ENCODE peak calls at places on chromosomes 11 and 22, in six cellular contexts. I, U, Q, M, L and C are unnamed samples.

GRCh38 chr11:100821198-100821597 is 134.1 kb downstream of the ARHGAP42 start:
- DNase-seq in L (no peak), M (no peak), I (no peak), Q (peak), U (no peak), C (no peak)

GRCh38 chr11:82775736-82776346 is 42.2 kb upstream of the FAM181B start:
- DNase-seq in U (no peak), Q (peak), L (peak), M (no peak), I (peak), C (no peak)

GRCh38 chr11:13310443-13310842 is 32.9 kb downstream of the BMAL1 start:
- DNase-seq in U (no peak), L (no peak), Q (no peak), M (no peak), I (no peak), C (no peak)

GRCh38 chr11:2902784-2903671 is 17.5 kb upstream of the CDKN1C start:
- DNase-seq in M (no peak), I (no peak), U (peak), L (no peak), Q (peak), C (no peak)

GRCh38 chr22:46275455-46276129 is 7.8 kb downstream of the TTC38 start:
- DNase-seq in U (no peak), L (peak), M (no peak), I (no peak), Q (no peak), C (no peak)

GRCh38 chr11:86288776-86289507 is 13.1 kb upstream of the HIKESHI start:
- DNase-seq in U (no peak), Q (no peak), L (no peak), I (no peak), M (no peak), C (no peak)

GRCh38 chr11:106012744-106013143 is 9.3 kb downstream of the MSANTD4 start:
- DNase-seq in M (no peak), I (no peak), U (no peak), L (no peak), Q (no peak), C (no peak)

GRCh38 chr11:6388747-6389146 is 1.5 kb upstream of the SMPD1 start:
- DNase-seq in U (no peak), I (no peak), Q (no peak), L (no peak), M (no peak), C (no peak)

GRCh38 chr11:1043563-1044096 is 7.1 kb upstream of the MUC6 start:
- DNase-seq in M (no peak), L (no peak), I (no peak), Q (no peak), U (no peak), C (no peak)

GRCh38 chr11:74647404-74647803 is 55.0 kb downstream of the POLD3 start:
- DNase-seq in U (no peak), L (no peak), Q (no peak), M (no peak), I (no peak), C (no peak)

GRCh38 chr11:119671048-119671447 is 58.0 kb downstream of the NECTIN1 start:
- DNase-seq in L (no peak), U (no peak), I (peak), M (no peak), Q (no peak), C (no peak)

GRCh38 chr11:117823294-117823940 is 1.1 kb downstream of the FXYD2 start:
- DNase-seq in U (peak), Q (no peak), L (no peak), M (no peak), I (no peak), C (no peak)

GRCh38 chr11:121895919-121896318 is 220.1 kb downstream of the BLID start:
- DNase-seq in L (no peak), U (no peak), Q (no peak), M (no peak), I (no peak), C (no peak)

GRCh38 chr11:73141309-73142127 is 600 bp downstream of the FCHSD2 start:
- DNase-seq in M (peak), L (peak), U (peak), Q (peak), I (peak), C (no peak)

GRCh38 chr11:114166897-114167323 is 107.4 kb downstream of the ZBTB16 start:
- DNase-seq in M (peak), I (no peak), L (no peak), U (no peak), Q (no peak), C (peak)

GRCh38 chr11:33664829-33665228 is 35.8 kb downstream of the C11orf91 start:
- DNase-seq in Q (no peak), L (no peak), M (no peak), U (no peak), I (no peak), C (no peak)

GRCh38 chr11:2210366-2211112 is 38.9 kb upstream of the TH start:
- DNase-seq in Q (no peak), L (no peak), M (no peak), U (peak), I (no peak), C (no peak)

GRCh38 chr11:125110996-125111340 is 458 bp downstream of the TMEM218 start:
- DNase-seq in L (peak), U (no peak), M (no peak), Q (peak), I (peak), C (no peak)

GRCh38 chr11:129987950-129988349 is 14.7 kb downstream of the PRDM10 start:
- DNase-seq in I (no peak), L (no peak), M (no peak), U (no peak), Q (no peak), C (no peak)

GRCh38 chr11:129115652-129116585 is 76.2 kb downstream of the ARHGAP32 start:
- DNase-seq in I (no peak), Q (no peak), U (no peak), L (no peak), M (no peak), C (no peak)

GRCh38 chr11:111602865-111603632 is 800 bp downstream of the SIK2 start:
- DNase-seq in Q (peak), L (peak), M (peak), I (peak), U (no peak), C (no peak)

GRCh38 chr11:70587095-70587389 is 188.7 kb downstream of the CTTN start:
- DNase-seq in Q (no peak), M (no peak), I (no peak), L (no peak), U (peak), C (no peak)

GRCh38 chr22:20206709-20207215 is 55.9 kb upstream of the CCDC188 start:
- DNase-seq in U (no peak), I (no peak), L (peak), Q (no peak), M (no peak), C (no peak)

GRCh38 chr22:40674274-40674673 is 5.0 kb upstream of the MCHR1 start:
- DNase-seq in L (no peak), U (no peak), Q (no peak), M (no peak), I (no peak), C (no peak)

GRCh38 chr22:45864959-45865496 is 111.9 kb downstream of the WNT7B start:
- DNase-seq in Q (no peak), M (no peak), U (no peak), L (no peak), I (no peak), C (no peak)

GRCh38 chr11:35246725-35247124 is 107.8 kb downstream of the CD44 start:
- DNase-seq in U (no peak), L (no peak), M (no peak), I (no peak), Q (no peak), C (no peak)
- TF ChIP-seq POLR2AphosphoS5 in U (no peak), L (no peak), M (no peak), I (no peak), Q (no peak), C (no peak)

GRCh38 chr11:62665630-62666258 is 632 bp downstream of the CSKMT start:
- DNase-seq in I (peak), L (peak), U (peak), M (peak), Q (peak), C (no peak)
- TF ChIP-seq POLR2AphosphoS5 in I (peak), L (peak), U (no peak), M (no peak), Q (no peak), C (no peak)

GRCh38 chr11:116148056-116148455 is 624.7 kb downstream of the BUD13 start:
- DNase-seq in Q (peak), M (no peak), L (no peak), I (no peak), U (no peak), C (no peak)

GRCh38 chr11:116144387-116144958 is 628.3 kb downstream of the BUD13 start:
- DNase-seq in I (no peak), U (no peak), Q (peak), L (no peak), M (no peak), C (no peak)

GRCh38 chr11:116148645-116149044 is 624.1 kb downstream of the BUD13 start:
- DNase-seq in Q (no peak), U (no peak), M (no peak), I (no peak), L (no peak), C (no peak)

GRCh38 chr11:116145187-116145865 is 627.5 kb downstream of the BUD13 start:
- DNase-seq in Q (peak), U (no peak), I (no peak), L (no peak), M (no peak), C (no peak)
- TF ChIP-seq POLR2AphosphoS5 in Q (no peak), U (no peak), I (no peak), L (no peak), M (no peak), C (no peak)

DNA sequence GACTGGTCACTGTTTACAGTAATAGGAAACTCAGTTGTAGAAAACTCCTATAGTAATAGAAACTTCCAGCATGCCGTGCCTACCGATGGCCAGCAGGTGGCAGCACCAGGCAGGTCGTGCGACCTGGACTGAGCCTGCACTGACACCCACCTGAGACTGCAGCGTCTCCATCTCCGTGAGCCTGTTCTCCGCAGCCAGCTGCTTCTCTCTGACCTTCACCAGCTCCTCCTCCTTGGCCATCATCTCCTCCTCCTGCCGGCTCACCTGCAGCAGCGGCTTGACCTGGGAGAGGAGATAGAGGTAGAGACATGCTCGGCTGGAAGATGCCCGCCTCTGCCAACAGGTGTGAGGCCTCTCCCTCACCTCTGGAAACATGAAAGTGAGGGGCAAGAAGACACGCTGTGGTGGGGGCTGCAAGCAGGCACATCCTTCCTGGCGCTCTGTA is 48.5 kb downstream of the APOL1 start:
- DNase-seq in I (peak), L (peak), M (peak), Q (peak), U (peak), C (no peak)
- TF ChIP-seq POLR2AphosphoS5 in I (no peak), L (no peak), M (peak), Q (no peak), U (peak), C (no peak)

DNA sequence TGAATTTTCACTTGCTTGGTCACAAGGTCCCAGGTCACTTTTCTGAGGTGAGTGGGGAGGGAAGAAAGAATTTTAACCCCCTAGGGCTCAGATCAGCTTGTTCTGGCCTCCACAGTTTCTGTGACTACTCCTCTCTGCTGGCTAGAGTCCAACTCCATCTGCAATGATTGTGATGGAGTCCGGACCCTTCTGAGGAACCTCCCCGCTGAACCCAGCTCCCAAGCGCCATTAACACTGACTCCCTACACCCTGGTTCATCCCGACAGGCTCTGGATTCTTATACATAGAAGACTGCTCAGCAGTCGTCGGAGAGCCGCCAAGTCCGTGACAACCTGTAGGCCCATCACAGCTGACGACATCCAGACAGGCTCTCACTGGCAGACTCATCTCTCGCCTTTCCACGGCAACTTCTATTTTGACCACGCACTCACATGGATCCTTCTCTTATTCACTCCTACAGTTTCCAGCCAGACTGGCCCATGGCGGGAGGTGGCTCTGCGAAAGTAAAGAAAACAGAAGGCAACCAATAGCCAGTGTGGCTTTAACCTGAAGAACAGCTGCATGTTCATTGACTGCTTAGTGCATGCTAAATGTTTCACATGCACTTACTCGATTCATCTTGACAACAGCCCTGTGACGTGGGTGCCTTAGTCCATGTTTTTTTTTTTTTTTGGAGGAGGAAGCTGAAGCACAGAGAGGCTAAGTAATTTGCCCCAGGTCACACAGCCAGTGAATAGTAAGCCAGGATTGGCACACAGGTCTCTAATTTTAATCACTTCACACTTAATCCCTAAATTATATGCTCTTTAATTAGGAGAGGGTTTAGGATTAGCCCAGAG is 68.0 kb upstream of the PRDM11 start:
- DNase-seq in Q (no peak), M (no peak), L (no peak), U (no peak), I (peak), C (no peak)
- TF ChIP-seq POLR2AphosphoS5 in Q (no peak), M (no peak), L (no peak), U (no peak), I (no peak), C (no peak)

GRCh38 chr11:134050541-134051383 is 18.1 kb upstream of the JAM3 start:
- DNase-seq in L (peak), M (peak), I (peak), Q (peak), U (peak), C (no peak)
- TF ChIP-seq POLR2AphosphoS5 in L (no peak), M (peak), I (no peak), Q (no peak), U (no peak), C (no peak)

GRCh38 chr22:38238519-38239051 is 34.2 kb downstream of the TMEM184B start:
- DNase-seq in Q (no peak), M (no peak), L (no peak), U (no peak), I (no peak), C (no peak)
- TF ChIP-seq POLR2AphosphoS5 in Q (no peak), M (no peak), L (no peak), U (no peak), I (no peak), C (no peak)

DNA sequence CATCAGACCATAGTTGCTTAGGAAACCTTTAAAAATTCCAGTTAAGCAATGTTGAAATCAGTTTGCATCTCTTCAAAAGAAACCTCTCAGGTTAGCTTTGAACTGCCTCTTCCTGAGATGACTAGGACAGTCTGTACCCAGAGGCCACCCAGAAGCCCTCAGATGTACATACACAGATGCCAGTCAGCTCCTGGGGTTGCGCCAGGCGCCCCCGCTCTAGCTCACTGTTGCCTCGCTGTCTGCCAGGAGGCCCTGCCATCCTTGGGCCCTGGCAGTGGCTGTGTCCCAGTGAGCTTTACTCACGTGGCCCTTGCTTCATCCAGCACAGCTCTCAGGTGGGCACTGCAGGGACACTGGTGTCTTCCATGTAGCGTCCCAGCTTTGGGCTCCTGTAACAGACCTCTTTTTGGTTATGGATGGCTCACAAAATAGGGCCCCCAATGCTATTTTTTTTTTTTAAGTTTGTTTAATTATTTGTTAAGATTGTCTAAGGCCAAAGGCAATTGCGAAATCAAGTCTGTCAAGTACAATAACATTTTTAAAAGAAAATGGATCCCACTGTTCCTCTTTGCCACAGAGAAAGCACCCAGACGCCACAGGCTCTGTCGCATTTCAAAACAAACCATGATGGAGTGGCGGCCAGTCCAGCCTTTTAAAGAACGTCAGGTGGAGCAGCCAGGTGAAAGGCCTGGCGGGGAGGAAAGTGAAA is 73.4 kb downstream of the NCAPD3 start:
- DNase-seq in Q (no peak), M (peak), I (no peak), L (no peak), U (no peak), C (no peak)
- TF ChIP-seq POLR2AphosphoS5 in Q (no peak), M (no peak), I (no peak), L (no peak), U (no peak), C (no peak)

GRCh38 chr22:43151251-43152000 is at the start of gene TSPO:
- DNase-seq in U (peak), L (peak), I (peak), M (peak), Q (peak), C (no peak)
- TF ChIP-seq POLR2AphosphoS5 in U (peak), L (no peak), I (no peak), M (peak), Q (peak), C (peak)

GRCh38 chr22:30212996-30213441 is 33.5 kb downstream of the LIF start:
- DNase-seq in I (peak), M (no peak), Q (no peak), U (peak), L (no peak), C (no peak)
- TF ChIP-seq POLR2AphosphoS5 in I (no peak), M (no peak), Q (no peak), U (no peak), L (no peak), C (no peak)